ENCODE peak calls at places on chromosomes 7 and 10, in ten cellular contexts. S is stimulated activated CD4-positive, alpha-beta T cell treated with anti-CD3 and anti-CD28 coated beads, Interleukin-4, amount 100 ng/mL, for 4 hours; A is right cardiac atrium; M is activated CD8-positive, alpha-beta memory T cell treated with anti-CD3 and anti-CD28 coated beads for 48 hours; Z is NCI-H1105; E is kidney epithelial cell; B is non-pigmented ciliary epithelial cell; T is T-helper 1 cell; R is stimulated activated CD8-positive, alpha-beta memory T cell treated with anti-CD3 and anti-CD28 coated beads, Interleukin-4, amount 100 ng/mL, for 4 hours; V is NCI-H2081. O is an unnamed sample.

GRCh38 chr10:116536810-116537209 is 8.9 kb upstream of the PNLIP start:
- DNase-seq in S (no peak), A (no peak), M (no peak), Z (no peak), E (peak), B (no peak), T (no peak), R (no peak), V (no peak), O (no peak)

GRCh38 chr7:101731502-101732084 is 85.8 kb upstream of the CUX1 start:
- DNase-seq in S (no peak), A (no peak), M (no peak), Z (no peak), E (no peak), B (no peak), T (no peak), R (no peak), V (no peak), O (no peak)

GRCh38 chr7:134469622-134470021 is 10.7 kb upstream of the AKR1B1 start:
- DNase-seq in S (no peak), A (no peak), M (no peak), Z (no peak), E (no peak), B (no peak), T (no peak), R (no peak), V (no peak), O (no peak)

GRCh38 chr10:29834990-29835569 is 200.3 kb upstream of the SVIL start:
- DNase-seq in S (no peak), A (no peak), M (no peak), Z (no peak), E (no peak), B (no peak), T (no peak), R (no peak), V (no peak), O (no peak)

GRCh38 chr7:144656960-144657359 is 178.9 kb downstream of the TPK1 start:
- DNase-seq in S (no peak), A (no peak), M (no peak), Z (no peak), E (no peak), B (no peak), T (no peak), R (no peak), V (no peak), O (no peak)

GRCh38 chr10:43340619-43341018 is 30.8 kb upstream of the FXYD4 start:
- DNase-seq in S (no peak), A (no peak), M (no peak), Z (no peak), E (peak), B (no peak), T (no peak), R (no peak), V (no peak), O (no peak)

GRCh38 chr7:6446977-6447588 is 671 bp downstream of the DAGLB start:
- DNase-seq in S (no peak), A (peak), M (no peak), Z (peak), E (peak), B (peak), T (no peak), R (no peak), V (peak), O (peak)

GRCh38 chr7:120521761-120522737 is 249.1 kb downstream of the KCND2 start:
- DNase-seq in S (no peak), A (no peak), M (no peak), Z (no peak), E (no peak), B (no peak), T (no peak), R (no peak), V (peak), O (no peak)

GRCh38 chr7:2820508-2820934 is 23.6 kb downstream of the GNA12 start:
- DNase-seq in S (no peak), A (peak), M (no peak), Z (no peak), E (peak), B (peak), T (no peak), R (no peak), V (no peak), O (no peak)

GRCh38 chr7:33062023-33062781 is at the start of gene NT5C3A:
- DNase-seq in S (peak), A (peak), M (no peak), Z (peak), E (no peak), B (no peak), T (no peak), R (no peak), V (peak), O (peak)

GRCh38 chr7:26990268-26990667 is 105.5 kb downstream of the HOXA1 start:
- DNase-seq in S (no peak), A (no peak), M (no peak), Z (no peak), E (peak), B (no peak), T (no peak), R (no peak), V (no peak), O (no peak)

GRCh38 chr10:52959810-52960209 is 187.2 kb upstream of the MBL2 start:
- DNase-seq in S (no peak), A (no peak), M (no peak), Z (no peak), E (no peak), B (no peak), T (no peak), R (no peak), V (no peak), O (no peak)

GRCh38 chr10:1022413-1022812 is 3.2 kb downstream of the IDI2 start:
- DNase-seq in S (no peak), A (no peak), M (no peak), Z (no peak), E (no peak), B (no peak), T (no peak), R (no peak), V (no peak), O (no peak)